ENCODE peak calls at places on chromosomes 11 and 22, in four cellular contexts. One of them, this sample, is unnamed.

GRCh38 chr11:57800444-57801184 is 39.0 kb downstream of the CTNND1 start:
- DNase-seq in HCT116: peak; percentile 51
- DNase-seq in neural progenitor cell: peak; percentile 83
- DNase-seq in HepG2: peak; percentile 98
- DNase-seq in this sample: peak; percentile 99

GRCh38 chr11:117829369-117829725 is 4.8 kb upstream of the FXYD2 start:
- DNase-seq in neural progenitor cell: no peak
- DNase-seq in HepG2: no peak
- DNase-seq in HCT116: no peak
- DNase-seq in this sample: no peak

GRCh38 chr11:99449345-99449744 is 428.6 kb downstream of the CNTN5 start:
- DNase-seq in HepG2: no peak
- DNase-seq in HCT116: no peak
- DNase-seq in neural progenitor cell: no peak
- DNase-seq in this sample: peak; percentile 59

GRCh38 chr11:38307455-38307854 is 1709.4 kb upstream of the RAG2 start:
- DNase-seq in HCT116: no peak
- DNase-seq in neural progenitor cell: no peak
- DNase-seq in HepG2: no peak
- DNase-seq in this sample: no peak

GRCh38 chr11:83355406-83355805 is 69.2 kb upstream of the CCDC90B start:
- DNase-seq in HepG2: no peak
- DNase-seq in neural progenitor cell: no peak
- DNase-seq in HCT116: no peak
- DNase-seq in this sample: no peak

GRCh38 chr11:63505857-63506528 is at the start of gene LGALS12:
- DNase-seq in neural progenitor cell: no peak
- DNase-seq in HCT116: no peak
- DNase-seq in HepG2: no peak
- DNase-seq in this sample: no peak

GRCh38 chr22:46547883-46548244 is 10.4 kb upstream of the CELSR1 start:
- DNase-seq in HepG2: peak; percentile 58
- DNase-seq in neural progenitor cell: no peak
- DNase-seq in HCT116: no peak
- DNase-seq in this sample: peak; percentile 32

GRCh38 chr22:49970528-49971231 is 10.1 kb downstream of the PIM3 start:
- DNase-seq in neural progenitor cell: peak; percentile 79
- DNase-seq in HepG2: peak; percentile 97
- DNase-seq in HCT116: peak; percentile 98
- DNase-seq in this sample: peak; percentile 96

GRCh38 chr11:4991066-4991465 is 3.6 kb upstream of the OR51L1 start:
- DNase-seq in HepG2: no peak
- DNase-seq in neural progenitor cell: peak; percentile 32
- DNase-seq in HCT116: no peak
- DNase-seq in this sample: peak; percentile 9

GRCh38 chr11:10628506-10629236 is 60.2 kb upstream of the LYVE1 start:
- DNase-seq in HCT116: no peak
- DNase-seq in HepG2: no peak
- DNase-seq in neural progenitor cell: no peak
- DNase-seq in this sample: no peak

GRCh38 chr22:30474683-30475424 is 3.0 kb upstream of the SEC14L3 start:
- DNase-seq in HepG2: no peak
- DNase-seq in neural progenitor cell: no peak
- DNase-seq in HCT116: no peak
- DNase-seq in this sample: no peak

GRCh38 chr11:126722956-126723664 is 277.5 kb downstream of the KIRREL3 start:
- DNase-seq in neural progenitor cell: no peak
- DNase-seq in HCT116: no peak
- DNase-seq in HepG2: no peak
- DNase-seq in this sample: no peak

GRCh38 chr11:107562647-107563208 is 2.8 kb downstream of the ALKBH8 start:
- DNase-seq in HepG2: peak; percentile 7
- DNase-seq in HCT116: peak; percentile 93
- DNase-seq in neural progenitor cell: no peak
- DNase-seq in this sample: peak; percentile 99

GRCh38 chr22:49693416-49693815 is 134.3 kb downstream of the BRD1 start:
- DNase-seq in HepG2: no peak
- DNase-seq in neural progenitor cell: no peak
- DNase-seq in HCT116: no peak
- DNase-seq in this sample: no peak

GRCh38 chr11:57303990-57304579 is 20.7 kb downstream of the TNKS1BP1 start:
- DNase-seq in HCT116: no peak
- DNase-seq in HepG2: no peak
- DNase-seq in neural progenitor cell: no peak
- DNase-seq in this sample: peak; percentile 87

GRCh38 chr11:66336234-66337102 is at the start of gene RIN1:
- DNase-seq in HCT116: peak; percentile 82
- DNase-seq in neural progenitor cell: peak; percentile 84
- DNase-seq in HepG2: peak; percentile 89
- DNase-seq in this sample: peak; percentile 95

GRCh38 chr11:122020902-122021301 is 95.1 kb downstream of the BLID start:
- DNase-seq in HepG2: no peak
- DNase-seq in neural progenitor cell: no peak
- DNase-seq in HCT116: no peak
- DNase-seq in this sample: peak; percentile 46

GRCh38 chr11:76955459-76956114 is 78.6 kb upstream of the B3GNT6 start:
- DNase-seq in HepG2: no peak
- DNase-seq in HCT116: no peak
- DNase-seq in neural progenitor cell: no peak
- DNase-seq in this sample: no peak

GRCh38 chr11:62129610-62130497 is 6.0 kb downstream of the INCENP start:
- DNase-seq in neural progenitor cell: no peak
- DNase-seq in HepG2: no peak
- DNase-seq in HCT116: no peak
- DNase-seq in this sample: no peak

GRCh38 chr11:128928400-128928799 is 14.3 kb downstream of the TP53AIP1 start:
- DNase-seq in HepG2: no peak
- DNase-seq in neural progenitor cell: no peak
- DNase-seq in HCT116: no peak
- DNase-seq in this sample: no peak

GRCh38 chr11:11155962-11156815 is 196.9 kb downstream of the CSNK2A3 start:
- DNase-seq in neural progenitor cell: peak; percentile 56
- DNase-seq in HepG2: no peak
- DNase-seq in HCT116: peak; percentile 18
- DNase-seq in this sample: peak; percentile 33

GRCh38 chr22:43554694-43555365 is 143.0 kb downstream of the MPPED1 start:
- DNase-seq in HepG2: no peak
- DNase-seq in neural progenitor cell: no peak
- DNase-seq in HCT116: no peak
- DNase-seq in this sample: no peak

GRCh38 chr11:113643701-113644100 is 62.4 kb downstream of the TMPRSS5 start:
- DNase-seq in neural progenitor cell: no peak
- DNase-seq in HepG2: no peak
- DNase-seq in HCT116: no peak
- DNase-seq in this sample: no peak

GRCh38 chr11:90113541-90113940 is 20.9 kb upstream of the NAALAD2 start:
- DNase-seq in neural progenitor cell: no peak
- DNase-seq in HCT116: no peak
- DNase-seq in HepG2: no peak
- DNase-seq in this sample: peak; percentile 48

GRCh38 chr11:67302571-67303131 is 679 bp upstream of the SSH3 start:
- DNase-seq in HepG2: no peak
- DNase-seq in HCT116: no peak
- DNase-seq in neural progenitor cell: peak; percentile 78
- DNase-seq in this sample: peak; percentile 25

GRCh38 chr22:50730013-50730891 is 7.8 kb upstream of the ACR start:
- DNase-seq in HepG2: no peak
- DNase-seq in neural progenitor cell: no peak
- DNase-seq in HCT116: no peak
- DNase-seq in this sample: no peak

GRCh38 chr22:28855355-28856094 is 27.8 kb upstream of the ZNRF3 start:
- DNase-seq in HepG2: peak; percentile 70
- DNase-seq in HCT116: peak; percentile 73
- DNase-seq in neural progenitor cell: peak; percentile 74
- DNase-seq in this sample: peak; percentile 72

GRCh38 chr11:56714206-56714605 is 15.3 kb downstream of the OR9G1 start:
- DNase-seq in neural progenitor cell: no peak
- DNase-seq in HCT116: no peak
- DNase-seq in HepG2: no peak
- DNase-seq in this sample: no peak

GRCh38 chr22:24592144-24592845 is 578 bp downstream of the LRRC75B start:
- DNase-seq in HepG2: no peak
- DNase-seq in HCT116: no peak
- DNase-seq in neural progenitor cell: peak; percentile 42
- DNase-seq in this sample: no peak

GRCh38 chr11:95279921-95280861 is 49.2 kb upstream of the SESN3 start:
- DNase-seq in HCT116: no peak
- DNase-seq in neural progenitor cell: no peak
- DNase-seq in HepG2: no peak
- DNase-seq in this sample: peak; percentile 26

GRCh38 chr11:130560000-130560852 is 111.8 kb downstream of the ADAMTS15 start:
- DNase-seq in neural progenitor cell: no peak
- DNase-seq in HCT116: no peak
- DNase-seq in HepG2: no peak
- DNase-seq in this sample: no peak

GRCh38 chr11:124900464-124900863 is 2.8 kb upstream of the ROBO4 start:
- DNase-seq in HCT116: peak; percentile 23
- DNase-seq in neural progenitor cell: no peak
- DNase-seq in HepG2: peak; percentile 25
- DNase-seq in this sample: peak; percentile 98

DNA sequence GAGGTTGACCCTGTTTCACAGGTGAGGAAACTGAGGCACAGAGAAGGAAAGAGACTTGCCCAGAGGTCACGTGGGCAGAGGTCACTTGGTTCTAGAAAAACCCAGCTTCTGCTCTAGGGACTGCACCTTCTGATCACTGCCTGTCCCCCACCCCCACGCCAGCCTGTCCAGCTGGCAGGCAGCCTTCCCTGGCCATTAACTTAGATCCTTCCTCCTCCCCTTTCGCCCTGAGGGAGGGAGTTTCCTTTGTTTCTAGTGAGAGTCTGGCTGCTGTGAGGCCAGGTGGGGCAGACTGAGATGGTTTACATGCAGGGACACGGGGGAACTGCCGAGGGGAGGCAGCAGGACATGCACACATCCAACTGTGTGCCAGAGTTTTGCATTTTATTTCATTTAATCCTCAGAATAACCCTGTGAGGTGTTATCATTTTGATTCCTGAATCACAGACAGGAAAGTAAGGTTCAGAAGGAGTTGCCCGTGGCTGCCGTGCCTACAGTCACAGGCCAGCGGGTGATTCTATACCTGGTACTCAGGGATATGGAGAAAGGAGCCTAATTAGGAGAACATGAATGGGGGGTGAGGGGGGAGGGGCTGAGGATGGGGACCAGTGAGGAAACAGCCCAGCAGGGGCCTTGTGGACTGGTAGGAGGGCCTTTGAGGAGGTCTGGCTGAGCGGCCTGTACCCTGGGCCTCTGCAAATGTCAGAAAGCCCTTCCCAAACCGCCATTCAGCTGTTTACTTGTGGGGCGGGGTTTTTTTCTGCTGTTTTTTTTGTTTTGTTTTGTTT is 3.4 kb downstream of the FAM83F start:
- DNase-seq in HepG2: no peak
- DNase-seq in neural progenitor cell: peak; percentile 70
- DNase-seq in HCT116: no peak
- DNase-seq in this sample: peak; percentile 61
- TF ChIP-seq EZH2 in HepG2: no peak
- TF ChIP-seq EZH2 in neural progenitor cell: no peak
- TF ChIP-seq EZH2 in HCT116: no peak
- TF ChIP-seq EZH2 in this sample: no peak

DNA sequence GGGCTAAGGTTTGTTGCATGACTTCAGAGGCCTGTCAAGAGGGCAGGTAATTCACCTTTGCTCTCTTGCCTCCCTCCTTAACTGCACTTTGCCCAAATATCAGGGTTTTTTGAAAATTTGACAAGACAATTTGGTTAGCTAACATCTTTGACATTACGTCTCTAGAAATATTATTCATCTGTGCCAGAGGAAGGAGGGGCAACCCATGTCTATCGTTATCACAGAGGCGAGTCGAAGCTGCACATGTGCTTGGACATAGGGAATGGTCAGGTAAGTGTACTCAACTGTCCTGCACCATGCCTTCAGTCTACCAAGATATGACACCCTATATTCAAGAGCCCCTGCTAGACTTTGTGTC is 3.7 kb downstream of the AKIP1 start:
- DNase-seq in HepG2: no peak
- DNase-seq in neural progenitor cell: no peak
- DNase-seq in HCT116: no peak
- DNase-seq in this sample: no peak
- TF ChIP-seq CTCF in HepG2: no peak
- TF ChIP-seq CTCF in neural progenitor cell: no peak
- TF ChIP-seq CTCF in HCT116: peak; percentile 4
- TF ChIP-seq CTCF in this sample: peak; percentile 44

DNA sequence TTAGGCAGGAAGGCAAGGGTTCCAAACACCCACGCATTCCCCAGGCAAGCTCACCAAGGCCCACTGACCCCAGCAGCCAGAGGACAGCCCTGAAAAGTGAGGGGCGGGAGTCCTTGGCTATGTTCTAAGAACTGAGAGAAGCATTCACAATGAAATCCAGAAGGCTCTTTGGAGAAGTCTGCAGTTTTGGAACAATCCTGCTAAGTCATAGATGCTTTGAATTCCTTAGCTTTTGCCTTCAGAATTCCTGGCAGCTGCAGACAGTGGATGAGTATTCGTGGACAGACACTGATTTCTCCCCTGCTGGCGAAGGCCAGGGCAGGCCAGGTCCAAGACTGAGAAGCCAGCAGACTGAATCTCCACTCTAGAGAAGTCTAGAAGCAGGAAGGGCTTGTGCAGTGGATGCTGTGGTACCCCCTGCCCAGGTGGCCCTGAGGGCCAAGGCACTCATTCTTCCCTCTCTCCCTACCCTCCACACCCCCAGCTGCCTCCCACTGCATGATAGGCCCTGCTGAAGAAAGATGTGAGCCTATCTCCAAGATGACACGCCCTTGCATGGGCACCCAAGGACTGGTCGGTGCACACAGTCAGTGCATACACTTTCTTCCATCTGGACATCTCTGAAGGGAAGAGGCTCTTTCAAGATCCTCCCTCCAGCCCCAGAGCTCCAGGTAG is 133.2 kb upstream of the TEAD1 start:
- DNase-seq in HCT116: no peak
- DNase-seq in neural progenitor cell: peak; percentile 26
- DNase-seq in HepG2: no peak
- DNase-seq in this sample: peak; percentile 29
- H3K27me3 ChIP-seq in HCT116: no peaks in the 10 kb centered on the region
- H3K27me3 ChIP-seq in neural progenitor cell: no peaks in the 10 kb centered on the region
- H3K27me3 ChIP-seq in HepG2: peaks cover 7% of the 10 kb centered on the region
- H3K27me3 ChIP-seq in this sample: no peaks in the 10 kb centered on the region

DNA sequence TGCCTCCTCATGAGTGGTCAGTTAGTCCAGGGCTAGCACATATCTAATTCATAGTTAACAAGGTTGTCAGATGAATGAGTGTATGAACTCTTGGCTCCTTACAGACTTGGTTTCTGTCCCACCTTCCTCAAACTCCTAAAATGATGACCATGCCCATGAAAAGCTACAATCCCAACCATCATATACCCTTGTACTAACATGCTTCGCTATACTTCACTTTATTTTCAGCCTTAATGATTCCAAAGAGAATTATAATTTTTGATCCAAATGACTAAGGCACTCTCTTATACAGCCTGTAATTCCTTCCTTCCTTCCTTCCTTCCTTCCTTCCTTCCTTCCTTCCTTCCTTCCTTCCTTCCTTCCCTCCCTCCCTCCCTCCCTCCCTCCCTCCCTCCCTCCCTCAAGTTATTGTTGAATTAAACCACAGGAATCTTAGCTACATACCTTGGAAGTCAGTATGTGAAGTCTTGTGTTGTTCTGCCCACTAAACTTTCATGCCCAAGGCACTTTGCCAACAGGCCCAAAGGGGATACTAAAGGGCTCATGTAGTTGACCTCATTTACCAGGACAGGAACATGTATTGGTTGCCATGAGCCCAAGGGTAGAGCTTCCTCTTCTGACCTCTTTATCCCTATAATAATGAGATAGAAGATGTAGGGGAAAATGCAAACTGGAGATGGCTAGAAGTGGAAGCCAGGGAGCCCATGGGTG is 37.4 kb downstream of the CALCA start:
- DNase-seq in neural progenitor cell: no peak
- DNase-seq in HepG2: no peak
- DNase-seq in HCT116: no peak
- DNase-seq in this sample: no peak
- TF ChIP-seq EZH2 in neural progenitor cell: no peak
- TF ChIP-seq EZH2 in HepG2: no peak
- TF ChIP-seq EZH2 in HCT116: no peak
- TF ChIP-seq EZH2 in this sample: no peak